ENCODE peak calls at places on chromosomes 3 and 15, in five cellular contexts. U is choroid plexus epithelial cell; Y is T follicular helper cell; V is activated T-helper 1 cell treated with anti-CD3 and anti-CD28 coated beads, Interleukin-12 subunit alpha, Interleukin-12 subunit beta, Interleukin-2, Interleukin-4 antibody, amounts not matched to agents 30 ng/mL and 10 ng/mL and 1 ng/mL, durations not matched to agents 14 hours and 24 hours and 36 hours; F is adrenal gland. X is an unnamed sample.

GRCh38 chr3:64686446-64686908 is 1.3 kb downstream of the ADAMTS9 start:
- DNase-seq in U (peak; percentile 72), Y (no peak), V (no peak), F (peak; percentile 67), X (no peak)

GRCh38 chr3:127884069-127884468 is 31.0 kb upstream of the KBTBD12 start:
- DNase-seq in U (no peak), Y (no peak), V (no peak), F (no peak), X (no peak)

GRCh38 chr3:11552289-11553264 is 91.1 kb downstream of the VGLL4 start:
- DNase-seq in U (no peak), Y (no peak), V (no peak), F (no peak), X (no peak)

GRCh38 chr3:115146418-115147328 is at the start of gene ZBTB20:
- DNase-seq in U (peak; percentile 89), Y (peak; percentile 63), V (peak; percentile 50), F (peak; percentile 78), X (peak; percentile 86)

GRCh38 chr3:111610189-111610588 is 15.0 kb upstream of the ZBED2 start:
- DNase-seq in U (no peak), Y (peak; percentile 51), V (peak; percentile 61), F (no peak), X (no peak)

GRCh38 chr3:62167566-62168262 is 205.6 kb downstream of the FEZF2 start:
- DNase-seq in U (no peak), Y (no peak), V (no peak), F (no peak), X (no peak)

GRCh38 chr15:37220949-37221670 is 120.8 kb upstream of the MEIS2 start:
- DNase-seq in U (no peak), Y (no peak), V (no peak), F (no peak), X (no peak)

GRCh38 chr15:71329509-71330260 is 214.4 kb downstream of the THSD4 start:
- DNase-seq in U (peak; percentile 76), Y (no peak), V (no peak), F (peak; percentile 76), X (no peak)

GRCh38 chr15:91465696-91466095 is 365.6 kb downstream of the SV2B start:
- DNase-seq in U (no peak), Y (no peak), V (no peak), F (no peak), X (no peak)

GRCh38 chr3:32257641-32258438 is 19.4 kb downstream of the CMTM8 start:
- DNase-seq in U (no peak), Y (no peak), V (no peak), F (no peak), X (no peak)

GRCh38 chr3:69499899-69500316 is 114.0 kb upstream of the FRMD4B start:
- DNase-seq in U (peak; percentile 50), Y (no peak), V (no peak), F (peak; percentile 23), X (no peak)

GRCh38 chr3:113844622-113845222 is 6.1 kb downstream of the GRAMD1C start:
- DNase-seq in U (peak; percentile 69), Y (no peak), V (no peak), F (no peak), X (peak; percentile 76)

GRCh38 chr3:45311953-45312795 is 76.2 kb upstream of the LARS2 start:
- DNase-seq in U (no peak), Y (no peak), V (no peak), F (no peak), X (no peak)

GRCh38 chr3:71039332-71039731 is 544.2 kb downstream of the FOXP1 start:
- DNase-seq in U (no peak), Y (no peak), V (peak; percentile 23), F (no peak), X (no peak)

GRCh38 chr3:197854596-197855343 is 63.7 kb downstream of the LRCH3 start:
- DNase-seq in U (peak; percentile 99), Y (no peak), V (no peak), F (no peak), X (no peak)

GRCh38 chr15:70474682-70475438 is 288.5 kb downstream of the UACA start:
- DNase-seq in U (peak; percentile 93), Y (no peak), V (no peak), F (no peak), X (no peak)

GRCh38 chr15:52677593-52677992 is 1.6 kb downstream of the ATOSA start:
- DNase-seq in U (no peak), Y (no peak), V (no peak), F (no peak), X (peak; percentile 66)

GRCh38 chr3:11283126-11283478 is 10.9 kb downstream of the ATG7 start:
- DNase-seq in U (no peak), Y (no peak), V (no peak), F (no peak), X (no peak)

GRCh38 chr3:110656394-110656793 is 415.2 kb upstream of the NECTIN3 start:
- DNase-seq in U (peak; percentile 25), Y (no peak), V (no peak), F (no peak), X (no peak)

GRCh38 chr15:80059786-80060489 is 462 bp downstream of the ZFAND6 start:
- DNase-seq in U (peak; percentile 33), Y (peak; percentile 37), V (no peak), F (peak; percentile 63), X (peak; percentile 70)

GRCh38 chr3:101879102-101879501 is 29.8 kb downstream of the NFKBIZ start:
- DNase-seq in U (no peak), Y (no peak), V (no peak), F (no peak), X (no peak)

GRCh38 chr3:10697918-10698317 is 118.1 kb upstream of the SLC6A11 start:
- DNase-seq in U (peak; percentile 8), Y (no peak), V (no peak), F (no peak), X (peak; percentile 15)

GRCh38 chr15:89907289-89907688 is 5.5 kb downstream of the ARPIN start:
- DNase-seq in U (no peak), Y (no peak), V (no peak), F (no peak), X (no peak)

GRCh38 chr3:171878441-171879225 is 35.5 kb downstream of the TMEM212 start:
- DNase-seq in U (peak; percentile 88), Y (no peak), V (no peak), F (no peak), X (no peak)

GRCh38 chr3:22922317-22922716 is 280.8 kb upstream of the UBE2E2 start:
- DNase-seq in U (peak; percentile 44), Y (no peak), V (no peak), F (no peak), X (peak; percentile 28)

GRCh38 chr3:141367038-141367730 is 1.1 kb upstream of the ZBTB38 start:
- DNase-seq in U (peak; percentile 99), Y (no peak), V (no peak), F (no peak), X (no peak)

GRCh38 chr3:9340450-9341009 is 22.3 kb upstream of the THUMPD3 start:
- DNase-seq in U (peak; percentile 46), Y (no peak), V (no peak), F (peak; percentile 60), X (no peak)

GRCh38 chr3:188348445-188349244 is 194.7 kb downstream of the LPP start:
- DNase-seq in U (peak; percentile 96), Y (no peak), V (no peak), F (peak; percentile 48), X (no peak)

GRCh38 chr3:37594873-37595783 is 266.6 kb upstream of the CTDSPL start:
- DNase-seq in U (no peak), Y (no peak), V (no peak), F (no peak), X (no peak)

GRCh38 chr15:76197703-76198455 is 113.4 kb downstream of the ETFA start:
- DNase-seq in U (no peak), Y (no peak), V (no peak), F (no peak), X (no peak)

GRCh38 chr15:52217186-52217585 is 26.0 kb upstream of the GNB5 start:
- DNase-seq in U (no peak), Y (no peak), V (no peak), F (no peak), X (no peak)

GRCh38 chr3:178146406-178146831 is 389.8 kb upstream of the KCNMB2 start:
- DNase-seq in U (no peak), Y (no peak), V (no peak), F (no peak), X (no peak)

GRCh38 chr15:38048001-38048455 is 113.6 kb downstream of the TMCO5A start:
- DNase-seq in U (no peak), Y (no peak), V (no peak), F (no peak), X (no peak)

GRCh38 chr3:37559461-37559860 is 302.2 kb upstream of the CTDSPL start:
- DNase-seq in U (no peak), Y (no peak), V (no peak), F (peak; percentile 58), X (no peak)

X was measured in OCI-M1.